ENCODE peak calls at places on chromosomes 12 and 14, in six cellular contexts. L is tibial artery; M is neural crest cell; X is activated CD4-positive, alpha-beta T cell treated with anti-CD3 and anti-CD28 coated beads, Interleukin-2, amount 50 U/mL, for 48 hours; S is astrocyte of the spinal cord; Y is GM12892. N is an unnamed sample.

GRCh38 chr12:3928538-3929220 is 55.5 kb upstream of the PARP11 start:
- DNase-seq in L (no peak), M (no peak), X (no peak), S (no peak), Y (no peak), N (no peak)

GRCh38 chr12:75738486-75738885 is 227.1 kb upstream of the KRR1 start:
- DNase-seq in L (no peak), M (no peak), X (peak), S (no peak), Y (peak), N (peak)

GRCh38 chr14:103899316-103899715 is 28.9 kb upstream of the TDRD9 start:
- DNase-seq in L (no peak), M (no peak), X (no peak), S (no peak), Y (no peak), N (no peak)

GRCh38 chr12:1933342-1933992 is 15.0 kb upstream of the CACNA2D4 start:
- DNase-seq in L (no peak), M (no peak), X (no peak), S (peak), Y (no peak), N (peak)

GRCh38 chr12:95859344-95859816 is 628 bp downstream of the SNRPF start:
- DNase-seq in L (no peak), M (no peak), X (peak), S (peak), Y (no peak), N (no peak)

GRCh38 chr14:68619805-68620574 is 172.9 kb downstream of the ZFP36L1 start:
- DNase-seq in L (no peak), M (no peak), X (no peak), S (no peak), Y (no peak), N (no peak)

GRCh38 chr12:92292016-92292415 is 146.4 kb upstream of the BTG1 start:
- DNase-seq in L (no peak), M (no peak), X (no peak), S (no peak), Y (no peak), N (no peak)

GRCh38 chr12:26853303-26854027 is 20.5 kb upstream of the ITPR2 start:
- DNase-seq in L (peak), M (peak), X (peak), S (peak), Y (peak), N (no peak)

GRCh38 chr14:89351364-89351957 is 65.6 kb downstream of the FOXN3 start:
- DNase-seq in L (no peak), M (no peak), X (peak), S (peak), Y (peak), N (peak)

GRCh38 chr12:127811988-127812387 is 455.0 kb upstream of the TMEM132C start:
- DNase-seq in L (no peak), M (no peak), X (no peak), S (peak), Y (no peak), N (no peak)